ENCODE peak calls at places on chromosome 21, in seven cellular contexts. One of them, this sample, is unnamed.

GRCh38 chr21:40047993-40048730 is 180.9 kb downstream of the PCP4 start:
- DNase-seq in T47D: no peak
- DNase-seq in T-helper 17 cell: no peak
- DNase-seq in HEK293T: no peak
- DNase-seq in SJSA1: no peak
- DNase-seq in ascending aorta: peak; percentile 67
- DNase-seq in NCI-H1694 treated with DMSO at 0.1 percent for 48 hours: no peak
- DNase-seq in this sample: no peak

GRCh38 chr21:44088401-44088780 is 18.8 kb upstream of the PWP2 start:
- DNase-seq in T47D: no peak
- DNase-seq in T-helper 17 cell: no peak
- DNase-seq in HEK293T: no peak
- DNase-seq in SJSA1: peak; percentile 35
- DNase-seq in ascending aorta: no peak
- DNase-seq in NCI-H1694 treated with DMSO at 0.1 percent for 48 hours: no peak
- DNase-seq in this sample: no peak

GRCh38 chr21:15870819-15871218 is 141.0 kb downstream of the USP25 start:
- DNase-seq in T47D: no peak
- DNase-seq in T-helper 17 cell: no peak
- DNase-seq in HEK293T: no peak
- DNase-seq in SJSA1: no peak
- DNase-seq in ascending aorta: no peak
- DNase-seq in NCI-H1694 treated with DMSO at 0.1 percent for 48 hours: no peak
- DNase-seq in this sample: no peak

GRCh38 chr21:17368748-17369363 is 144.0 kb upstream of the CXADR start:
- DNase-seq in T47D: no peak
- DNase-seq in T-helper 17 cell: no peak
- DNase-seq in HEK293T: no peak
- DNase-seq in SJSA1: no peak
- DNase-seq in ascending aorta: no peak
- DNase-seq in NCI-H1694 treated with DMSO at 0.1 percent for 48 hours: no peak
- DNase-seq in this sample: no peak

GRCh38 chr21:29299046-29299905 is 554 bp downstream of the BACH1 start:
- DNase-seq in T47D: peak; percentile 61
- DNase-seq in T-helper 17 cell: peak; percentile 57
- DNase-seq in HEK293T: peak; percentile 61
- DNase-seq in SJSA1: peak; percentile 76
- DNase-seq in ascending aorta: peak; percentile 18
- DNase-seq in NCI-H1694 treated with DMSO at 0.1 percent for 48 hours: peak; percentile 50
- DNase-seq in this sample: peak; percentile 61

GRCh38 chr21:31656199-31657095 is 3.0 kb upstream of the SOD1 start:
- DNase-seq in T47D: no peak
- DNase-seq in T-helper 17 cell: no peak
- DNase-seq in HEK293T: no peak
- DNase-seq in SJSA1: no peak
- DNase-seq in ascending aorta: no peak
- DNase-seq in NCI-H1694 treated with DMSO at 0.1 percent for 48 hours: no peak
- DNase-seq in this sample: no peak

GRCh38 chr21:38807987-38808386 is 2.3 kb downstream of the ETS2 start:
- DNase-seq in T47D: no peak
- DNase-seq in T-helper 17 cell: no peak
- DNase-seq in HEK293T: no peak
- DNase-seq in SJSA1: no peak
- DNase-seq in ascending aorta: no peak
- DNase-seq in NCI-H1694 treated with DMSO at 0.1 percent for 48 hours: no peak
- DNase-seq in this sample: no peak

GRCh38 chr21:15986277-15986676 is 256.5 kb downstream of the USP25 start:
- DNase-seq in T47D: no peak
- DNase-seq in T-helper 17 cell: no peak
- DNase-seq in HEK293T: peak; percentile 48
- DNase-seq in SJSA1: no peak
- DNase-seq in ascending aorta: no peak
- DNase-seq in NCI-H1694 treated with DMSO at 0.1 percent for 48 hours: no peak
- DNase-seq in this sample: no peak